ENCODE peak calls at places on chromosomes 1 and 21, in nine cellular contexts. A is AG10803, T is astrocyte of the spinal cord, J is GM20000, S is fibroblast of mammary gland, M is omental fat pad, E is B cell, C is HCT116, H is nephron progenitor cell. N is an unnamed sample.

GRCh38 chr1:74010206-74010605 is 187.8 kb downstream of the LRRIQ3 start:
- DNase-seq in A (no peak), T (no peak), J (no peak), S (no peak), M (no peak), E (no peak), C (no peak), H (no peak), N (no peak)

GRCh38 chr1:212551929-212552328 is 56.6 kb upstream of the ATF3 start:
- DNase-seq in A (no peak), T (no peak), J (no peak), S (no peak), M (no peak), E (no peak), C (no peak), H (no peak), N (no peak)

GRCh38 chr21:32916522-32917099 is 109.1 kb upstream of the OLIG2 start:
- DNase-seq in A (no peak), T (no peak), J (no peak), S (peak), M (no peak), E (no peak), C (peak), H (no peak), N (no peak)

GRCh38 chr1:103525114-103525606 is 339 bp upstream of the RNPC3 start:
- DNase-seq in A (peak), T (peak), J (peak), S (peak), M (no peak), E (no peak), C (no peak), H (no peak), N (no peak)

GRCh38 chr1:34786521-34787325 is 5.7 kb downstream of the GJB3 start:
- DNase-seq in A (peak), T (peak), J (peak), S (peak), M (no peak), E (peak), C (no peak), H (peak), N (peak)

GRCh38 chr1:152515454-152515823 is 1.2 kb downstream of the CRCT1 start:
- DNase-seq in A (peak), T (no peak), J (no peak), S (peak), M (no peak), E (no peak), C (no peak), H (no peak), N (no peak)

GRCh38 chr1:53398585-53399365 is 60.4 kb upstream of the DMRTB1 start:
- DNase-seq in A (no peak), T (no peak), J (no peak), S (no peak), M (no peak), E (no peak), C (no peak), H (no peak), N (no peak)

GRCh38 chr1:203186446-203187305 is at the start of gene CHI3L1:
- DNase-seq in A (no peak), T (no peak), J (no peak), S (peak), M (peak), E (no peak), C (no peak), H (no peak), N (no peak)

GRCh38 chr1:89865498-89866385 is 44.9 kb downstream of the LRRC8D start:
- DNase-seq in A (peak), T (peak), J (no peak), S (peak), M (no peak), E (no peak), C (peak), H (no peak), N (no peak)

GRCh38 chr1:114756009-114756892 is 1.5 kb downstream of the CSDE1 start:
- DNase-seq in A (no peak), T (no peak), J (peak), S (peak), M (no peak), E (no peak), C (no peak), H (no peak), N (peak)

GRCh38 chr21:21200103-21200938 is 202.1 kb downstream of the NCAM2 start:
- DNase-seq in A (peak), T (peak), J (no peak), S (peak), M (peak), E (no peak), C (no peak), H (no peak), N (no peak)

GRCh38 chr21:35381743-35382310 is 332.7 kb upstream of the RUNX1 start:
- DNase-seq in A (no peak), T (no peak), J (no peak), S (no peak), M (no peak), E (no peak), C (no peak), H (no peak), N (no peak)

GRCh38 chr1:193581338-193581737 is 394.9 kb upstream of the B3GALT2 start:
- DNase-seq in A (no peak), T (no peak), J (no peak), S (no peak), M (no peak), E (no peak), C (no peak), H (no peak), N (no peak)

GRCh38 chr1:14067686-14068085 is 367.7 kb downstream of the PRDM2 start:
- DNase-seq in A (no peak), T (no peak), J (no peak), S (no peak), M (no peak), E (no peak), C (no peak), H (no peak), N (no peak)

GRCh38 chr1:43441894-43442632 is 11.7 kb downstream of the HYI start:
- DNase-seq in A (no peak), T (no peak), J (no peak), S (no peak), M (peak), E (no peak), C (no peak), H (no peak), N (no peak)

GRCh38 chr1:234758851-234759250 is 148.9 kb upstream of the IRF2BP2 start:
- DNase-seq in A (no peak), T (no peak), J (no peak), S (no peak), M (no peak), E (no peak), C (no peak), H (no peak), N (no peak)

GRCh38 chr1:174719194-174719593 is 271.4 kb downstream of the GPR52 start:
- DNase-seq in A (no peak), T (no peak), J (no peak), S (no peak), M (no peak), E (no peak), C (no peak), H (no peak), N (no peak)

GRCh38 chr1:17755120-17755519 is at the start of gene ACTL8:
- DNase-seq in A (no peak), T (no peak), J (no peak), S (no peak), M (no peak), E (no peak), C (no peak), H (no peak), N (no peak)

GRCh38 chr1:17757426-17757825 is 2.3 kb downstream of the ACTL8 start:
- DNase-seq in A (no peak), T (no peak), J (no peak), S (no peak), M (no peak), E (no peak), C (no peak), H (no peak), N (no peak)

GRCh38 chr1:17763995-17764394 is 8.9 kb downstream of the ACTL8 start:
- DNase-seq in A (no peak), T (no peak), J (no peak), S (peak), M (no peak), E (no peak), C (no peak), H (no peak), N (no peak)

GRCh38 chr1:17762313-17762712 is 7.2 kb downstream of the ACTL8 start:
- DNase-seq in A (no peak), T (no peak), J (no peak), S (no peak), M (no peak), E (no peak), C (no peak), H (no peak), N (no peak)

DNA sequence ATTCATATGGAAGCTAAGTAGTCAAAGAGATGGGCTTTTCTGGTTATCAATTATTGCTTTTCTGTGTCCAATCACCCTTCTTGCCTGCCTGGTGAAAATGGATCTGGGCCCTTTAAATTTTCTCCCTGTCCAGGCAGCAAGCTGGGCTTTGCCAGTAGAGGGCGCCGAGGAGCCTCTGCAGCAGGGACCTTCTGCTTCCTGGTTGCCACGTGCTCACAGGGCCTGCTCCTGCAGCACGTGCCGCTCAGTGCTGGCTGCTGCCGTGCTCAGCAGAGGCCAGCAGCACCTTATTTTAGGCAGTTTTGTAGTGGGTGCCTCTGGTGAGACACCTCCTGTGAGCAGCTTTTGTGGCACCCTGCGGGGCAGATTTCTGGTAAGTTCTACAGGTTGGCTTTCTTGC is 4.0 kb downstream of the ACTL8 start:
- DNase-seq in A (no peak), T (no peak), J (no peak), S (no peak), M (no peak), E (no peak), C (peak), H (no peak), N (no peak)
- TF ChIP-seq CTCF in A (peak), T (peak), J (peak), S (peak), M (no peak), E (no peak), C (peak), H (peak), N (peak)

DNA sequence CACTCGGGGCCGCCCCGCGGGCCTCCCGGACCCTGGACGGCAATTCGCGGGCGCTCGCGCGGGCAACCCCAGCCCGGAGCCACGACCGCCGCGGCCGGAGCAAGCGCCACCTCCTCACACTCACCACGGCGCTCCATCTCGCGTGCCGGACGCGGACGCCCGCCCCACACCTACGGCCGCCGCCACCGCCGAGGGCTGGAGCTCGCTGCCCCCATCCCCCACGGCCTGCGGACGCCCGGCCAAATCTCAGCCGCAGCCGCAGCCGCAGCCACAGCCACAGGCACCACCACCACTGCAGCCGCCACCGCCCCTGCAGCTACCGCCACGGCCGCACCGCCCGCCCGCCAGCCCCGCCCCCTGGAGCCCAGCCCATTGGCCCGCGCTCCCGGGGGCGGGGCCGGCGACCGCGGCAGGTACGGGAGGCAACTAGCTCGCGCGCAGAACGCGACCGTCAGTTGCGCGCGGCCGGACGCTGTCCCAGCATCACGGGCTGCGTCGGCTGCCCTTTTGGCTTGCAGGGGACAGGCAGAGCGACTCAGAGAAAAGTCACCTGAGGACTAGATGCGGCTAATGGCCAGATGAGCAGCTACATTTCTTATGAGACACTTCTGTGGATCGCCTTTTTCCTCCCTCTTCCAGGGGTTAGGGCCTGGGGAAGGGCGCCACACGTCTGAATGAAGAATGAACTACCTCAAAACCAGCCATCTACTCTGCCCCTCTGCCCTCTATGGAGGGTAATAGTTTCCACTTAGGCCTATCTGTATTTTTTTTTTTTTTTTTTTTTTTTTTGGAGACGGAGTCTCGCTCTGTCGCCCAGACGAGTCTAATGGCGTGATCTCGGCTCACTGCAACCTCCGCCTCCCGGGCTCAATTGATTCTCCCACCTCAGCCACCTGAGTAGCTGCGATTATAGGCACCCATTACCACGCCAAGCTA is at the start of gene ARHGAP29:
- DNase-seq in A (peak), T (peak), J (peak), S (peak), M (peak), E (peak), C (peak), H (peak), N (peak)
- TF ChIP-seq CTCF in A (no peak), T (no peak), J (no peak), S (no peak), M (no peak), E (no peak), C (no peak), H (no peak), N (no peak)

GRCh38 chr1:208256556-208256955 is 12.4 kb upstream of the PLXNA2 start:
- DNase-seq in A (no peak), T (no peak), J (no peak), S (no peak), M (no peak), E (no peak), C (no peak), H (no peak), N (no peak)
- TF ChIP-seq CTCF in A (no peak), T (no peak), J (no peak), S (no peak), M (no peak), E (no peak), C (no peak), H (no peak), N (no peak)

GRCh38 chr1:109080441-109081082 is 4.8 kb upstream of the TAF13 start:
- DNase-seq in A (peak), T (no peak), J (no peak), S (no peak), M (no peak), E (no peak), C (no peak), H (no peak), N (no peak)

GRCh38 chr1:109078317-109078716 is 2.5 kb upstream of the TAF13 start:
- DNase-seq in A (no peak), T (no peak), J (no peak), S (no peak), M (no peak), E (no peak), C (no peak), H (no peak), N (peak)

GRCh38 chr1:109079240-109079622 is 3.4 kb upstream of the TAF13 start:
- DNase-seq in A (no peak), T (no peak), J (no peak), S (no peak), M (no peak), E (no peak), C (no peak), H (no peak), N (no peak)

DNA sequence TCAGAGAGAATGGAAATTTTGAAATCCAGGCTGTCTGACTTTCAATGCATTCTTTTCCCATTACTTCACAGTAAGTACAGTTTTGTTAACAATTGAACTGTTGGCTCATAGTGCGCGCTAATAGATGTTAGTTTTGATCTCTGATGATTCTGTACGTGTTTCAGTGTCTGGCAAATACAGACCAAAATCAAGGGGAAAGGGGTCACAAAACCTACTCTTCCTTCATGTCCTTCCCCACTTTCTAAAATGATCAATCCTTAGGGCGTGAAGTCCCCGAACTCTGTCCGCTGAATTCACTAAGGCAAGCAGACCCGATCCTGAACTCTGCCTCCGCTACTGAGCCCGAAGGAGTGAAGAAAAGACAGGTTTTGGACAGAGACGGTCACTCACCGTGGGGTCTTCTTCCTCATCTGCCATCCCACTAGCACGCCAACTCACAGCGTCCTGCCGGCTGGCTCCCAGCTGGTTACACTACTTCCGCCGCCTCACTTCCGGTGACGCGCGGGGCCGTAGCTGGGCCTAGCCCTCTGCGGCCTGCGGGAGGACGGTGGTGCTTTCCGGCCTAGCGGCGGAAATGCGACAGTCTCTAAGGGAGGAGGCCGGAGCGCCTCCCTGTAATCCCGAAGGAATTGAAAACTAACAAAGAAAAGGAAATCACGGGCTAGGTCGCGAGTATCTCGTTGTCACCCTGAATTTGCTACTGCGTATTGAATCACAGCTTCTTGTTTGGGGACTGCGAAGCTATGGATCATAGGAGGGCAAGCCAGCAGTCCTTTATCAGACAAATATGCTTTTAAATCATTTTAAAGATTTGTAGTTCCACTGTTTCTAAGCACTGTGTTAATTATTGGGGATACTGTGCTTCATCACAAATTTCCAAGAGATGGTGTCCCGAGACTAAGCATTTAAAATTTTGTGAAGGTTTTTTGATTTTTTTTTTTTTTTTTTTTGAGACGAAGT is at the start of gene TAF13:
- DNase-seq in A (peak), T (peak), J (peak), S (peak), M (peak), E (peak), C (peak), H (peak), N (peak)
- TF ChIP-seq CTCF in A (peak), T (peak), J (no peak), S (no peak), M (no peak), E (no peak), C (no peak), H (no peak), N (no peak)

GRCh38 chr21:37220981-37221664 is 46.0 kb downstream of the VPS26C start:
- DNase-seq in A (peak), T (peak), J (peak), S (peak), M (peak), E (peak), C (peak), H (peak), N (peak)
- TF ChIP-seq CTCF in A (peak), T (peak), J (peak), S (no peak), M (no peak), E (peak), C (peak), H (no peak), N (peak)

GRCh38 chr21:30072496-30072895 is 94.1 kb downstream of the CLDN17 start:
- DNase-seq in A (peak), T (peak), J (no peak), S (peak), M (no peak), E (no peak), C (no peak), H (peak), N (no peak)
- TF ChIP-seq CTCF in A (peak), T (no peak), J (no peak), S (peak), M (no peak), E (no peak), C (no peak), H (peak), N (no peak)

DNA sequence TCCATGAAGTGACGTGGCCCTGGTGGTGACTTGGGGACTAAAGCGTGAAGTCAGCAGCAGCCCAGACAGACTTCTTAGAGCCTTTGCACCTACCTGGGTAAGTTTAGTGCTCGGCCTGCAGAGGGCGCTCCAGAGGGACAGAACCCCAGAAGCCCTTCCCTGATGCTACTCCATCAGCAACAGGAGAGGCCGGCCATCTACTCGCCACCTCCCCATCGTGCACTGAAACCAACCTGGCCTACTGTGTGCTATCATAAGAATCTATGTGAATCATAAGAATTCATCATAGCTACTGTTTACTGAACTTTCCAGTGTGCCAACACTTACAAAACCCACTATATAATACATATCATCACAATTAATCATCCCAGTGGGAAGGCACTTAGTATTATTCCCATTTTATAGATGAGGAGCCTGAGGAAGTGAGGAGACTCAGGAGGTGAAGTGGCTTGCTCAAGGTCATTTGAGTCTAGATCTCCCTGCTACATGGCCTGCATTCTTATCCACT is 7.9 kb upstream of the EDN2 start:
- DNase-seq in A (no peak), T (no peak), J (peak), S (peak), M (no peak), E (peak), C (no peak), H (no peak), N (peak)
- TF ChIP-seq CTCF in A (peak), T (peak), J (peak), S (peak), M (no peak), E (peak), C (peak), H (peak), N (peak)

N was measured in GM13977.